ENCODE peak calls at places on chromosomes 5 and 9, in seven cellular contexts. Q is activated T-helper 1 cell treated with anti-CD3 and anti-CD28 coated beads, Interleukin-2, amount 50 U/mL, for 16 hours; H is activated naive CD4-positive, alpha-beta T cell; S is GM10248; W is KBM-7; Y is neural crest cell; O is breast epithelium. C is an unnamed sample.

GRCh38 chr5:102856374-102856748 is 101.3 kb downstream of the PAM start:
- DNase-seq in S (no peak), Y (no peak), O (no peak), Q (no peak), H (no peak), W (no peak), C (no peak)

GRCh38 chr9:136865768-136866103 is 372 bp downstream of the EDF1 start:
- DNase-seq in O (no peak), H (no peak), Q (no peak), S (no peak), Y (no peak), W (no peak), C (no peak)

GRCh38 chr5:113266227-113266912 is 168.4 kb downstream of the TSSK1B start:
- DNase-seq in Q (no peak), H (no peak), Y (no peak), O (no peak), W (no peak), S (no peak), C (no peak)

GRCh38 chr5:43141211-43141610 is 20.5 kb downstream of the ZNF131 start:
- DNase-seq in Q (no peak), Y (no peak), H (no peak), S (no peak), O (no peak), W (no peak), C (no peak)

GRCh38 chr9:128494108-128494742 is 10.3 kb upstream of the GLE1 start:
- DNase-seq in Y (no peak), H (no peak), Q (no peak), S (no peak), O (no peak), W (peak), C (peak)

GRCh38 chr9:1870915-1871314 is 144.2 kb upstream of the SMARCA2 start:
- DNase-seq in H (no peak), Y (no peak), O (no peak), S (no peak), Q (no peak), W (no peak), C (no peak)

GRCh38 chr9:37574241-37574721 is 1.9 kb downstream of the FBXO10 start:
- DNase-seq in H (no peak), Q (no peak), Y (no peak), O (no peak), S (no peak), W (no peak), C (no peak)

GRCh38 chr5:159992566-159992965 is 16.4 kb upstream of the TTC1 start:
- DNase-seq in H (no peak), O (no peak), Q (no peak), Y (no peak), W (no peak), S (no peak), C (no peak)

GRCh38 chr5:61229416-61229815 is 67.1 kb upstream of the SMIM15 start:
- DNase-seq in S (no peak), H (no peak), W (no peak), Y (no peak), O (no peak), Q (no peak), C (no peak)

GRCh38 chr5:14901462-14902051 is 30.0 kb upstream of the ANKH start:
- DNase-seq in Y (no peak), W (no peak), Q (no peak), H (no peak), S (no peak), O (no peak), C (peak)

GRCh38 chr9:81685763-81686613 is 3.4 kb downstream of the TLE1 start:
- DNase-seq in W (no peak), S (no peak), H (no peak), O (no peak), Y (no peak), Q (no peak), C (no peak)

GRCh38 chr5:135235551-135236100 is 163.4 kb downstream of the MACROH2A1 start:
- DNase-seq in Y (no peak), H (no peak), Q (no peak), W (no peak), O (no peak), S (no peak), C (no peak)

GRCh38 chr9:3043369-3043768 is 199.5 kb upstream of the PUM3 start:
- DNase-seq in H (no peak), S (no peak), W (no peak), Y (no peak), Q (no peak), O (no peak), C (no peak)

GRCh38 chr5:68343421-68343826 is 127.9 kb downstream of the PIK3R1 start:
- DNase-seq in Q (no peak), W (no peak), S (peak), H (no peak), Y (no peak), O (peak), C (peak)

GRCh38 chr9:105067895-105068580 is 140.1 kb upstream of the ABCA1 start:
- DNase-seq in H (no peak), S (no peak), Q (no peak), O (no peak), Y (no peak), W (no peak), C (no peak)

GRCh38 chr5:61082516-61083280 is 79.6 kb downstream of the SMIM15 start:
- DNase-seq in O (no peak), W (no peak), Q (no peak), Y (no peak), S (no peak), H (no peak), C (no peak)

GRCh38 chr5:23588841-23589240 is 81.4 kb downstream of the PRDM9 start:
- DNase-seq in O (no peak), W (no peak), Q (no peak), S (no peak), H (no peak), Y (no peak), C (no peak)

GRCh38 chr5:158695595-158696330 is 404.0 kb downstream of the EBF1 start:
- DNase-seq in O (peak), Y (peak), W (peak), H (peak), Q (peak), S (peak), C (peak)

GRCh38 chr5:149162401-149163084 is 21.2 kb downstream of the ABLIM3 start:
- DNase-seq in O (no peak), S (peak), W (no peak), H (no peak), Y (no peak), Q (no peak), C (no peak)

GRCh38 chr9:115969096-115969495 is 184.5 kb upstream of the PAPPA start:
- DNase-seq in O (no peak), Y (no peak), S (no peak), Q (no peak), H (no peak), W (no peak), C (no peak)

GRCh38 chr5:147017621-147018020 is 139.1 kb upstream of the PPP2R2B start:
- DNase-seq in Q (no peak), Y (no peak), O (no peak), S (no peak), W (no peak), H (no peak), C (no peak)

GRCh38 chr5:27083763-27084420 is 45.5 kb upstream of the CDH9 start:
- DNase-seq in S (no peak), Y (no peak), Q (no peak), W (no peak), H (no peak), O (no peak), C (no peak)

GRCh38 chr9:90805006-90805993 is 3.7 kb downstream of the SYK start:
- DNase-seq in O (no peak), Y (no peak), W (no peak), S (no peak), H (no peak), Q (no peak), C (no peak)

GRCh38 chr5:65102501-65102825 is 333.7 kb downstream of the CWC27 start:
- DNase-seq in S (no peak), O (no peak), H (no peak), Q (no peak), W (no peak), Y (no peak), C (no peak)

GRCh38 chr5:147098233-147098790 is 136.5 kb upstream of the STK32A start:
- DNase-seq in O (no peak), W (peak), Q (no peak), H (no peak), Y (peak), S (peak), C (peak)

GRCh38 chr9:136880651-136881050 is 5.7 kb upstream of the TRAF2 start:
- DNase-seq in Q (no peak), S (peak), W (no peak), O (no peak), Y (no peak), H (no peak), C (no peak)

GRCh38 chr5:79712741-79713140 is 23.1 kb downstream of the CMYA5 start:
- DNase-seq in O (no peak), S (no peak), W (no peak), H (no peak), Q (no peak), Y (no peak), C (no peak)

GRCh38 chr9:107707419-107707837 is 217.9 kb upstream of the KLF4 start:
- DNase-seq in Y (no peak), Q (no peak), H (no peak), S (no peak), O (no peak), W (no peak), C (no peak)

GRCh38 chr5:133977161-133977787 is 8.8 kb upstream of the C5orf15 start:
- DNase-seq in W (no peak), S (peak), Y (no peak), O (no peak), Q (no peak), H (no peak), C (no peak)

GRCh38 chr5:173010547-173011464 is 27.2 kb downstream of the ATP6V0E1 start:
- DNase-seq in Y (peak), H (no peak), Q (no peak), O (peak), W (no peak), S (no peak), C (peak)

GRCh38 chr5:83924891-83925290 is 204.2 kb upstream of the HAPLN1 start:
- DNase-seq in S (no peak), Q (no peak), O (no peak), H (no peak), Y (no peak), W (no peak), C (no peak)

GRCh38 chr5:176784218-176785165 is 25.9 kb upstream of the UNC5A start:
- DNase-seq in S (no peak), H (no peak), W (no peak), Q (no peak), O (no peak), Y (no peak), C (no peak)

GRCh38 chr9:27413507-27414214 is 110.4 kb upstream of the IFNK start:
- DNase-seq in S (no peak), O (no peak), H (no peak), Y (no peak), Q (no peak), W (no peak), C (no peak)

GRCh38 chr5:126450388-126450787 is 27.2 kb downstream of the GRAMD2B start:
- DNase-seq in Y (no peak), O (no peak), Q (no peak), H (no peak), W (no peak), S (peak), C (no peak)

GRCh38 chr9:86734762-86735161 is 212.5 kb downstream of the GAS1 start:
- DNase-seq in Y (no peak), S (no peak), H (no peak), O (no peak), W (no peak), Q (no peak), C (no peak)

GRCh38 chr5:163478126-163478981 is 17.9 kb downstream of the HMMR start:
- DNase-seq in S (no peak), Q (no peak), Y (no peak), W (no peak), H (no peak), O (no peak), C (no peak)

GRCh38 chr9:137785704-137786161 is 91.8 kb upstream of the CACNA1B start:
- DNase-seq in H (no peak), Y (peak), W (no peak), O (no peak), Q (no peak), S (no peak), C (no peak)

GRCh38 chr5:90632799-90633198 is 74.2 kb downstream of the ADGRV1 start:
- DNase-seq in H (no peak), Q (no peak), Y (no peak), W (no peak), S (no peak), O (no peak), C (no peak)

C was measured in tibial nerve.